ENCODE peak calls at places on chromosomes 16 and 17, in ten cellular contexts. D is GM12891, S is sigmoid colon, Z is spleen, E is HCT116, P is IMR-90, R is lower leg skin, N is right lobe of liver, C is NB4, I is esophagus squamous epithelium. J is an unnamed sample.

GRCh38 chr17:56934280-56934679 is 20.4 kb upstream of the TRIM25 start:
- DNase-seq in D (no peak), S (no peak), Z (no peak), E (no peak), P (no peak), R (no peak), N (no peak), C (no peak), I (no peak), J (no peak)

GRCh38 chr16:24539850-24540484 is 601 bp downstream of the RBBP6 start:
- DNase-seq in D (peak; percentile 25), S (peak; percentile 84), Z (peak; percentile 95), E (no peak), P (peak; percentile 19), R (no peak), N (peak; percentile 71), C (no peak), I (no peak), J (no peak)

GRCh38 chr16:27515874-27516353 is 33.8 kb downstream of the GTF3C1 start:
- DNase-seq in D (peak; percentile 54), S (no peak), Z (peak; percentile 36), E (peak; percentile 6), P (no peak), R (no peak), N (no peak), C (peak; percentile 24), I (no peak), J (peak; percentile 59)

GRCh38 chr16:56237451-56237930 is 46.2 kb downstream of the GNAO1 start:
- DNase-seq in D (no peak), S (no peak), Z (no peak), E (no peak), P (no peak), R (no peak), N (no peak), C (no peak), I (no peak), J (no peak)

GRCh38 chr16:35753559-35754390 is 2294.4 kb downstream of the TP53TG3F start:
- DNase-seq in D (no peak), S (no peak), Z (peak; percentile 65), E (no peak), P (no peak), R (no peak), N (no peak), C (no peak), I (no peak), J (no peak)

GRCh38 chr17:65115721-65116312 is 21.4 kb upstream of the RGS9 start:
- DNase-seq in D (no peak), S (no peak), Z (no peak), E (no peak), P (no peak), R (no peak), N (no peak), C (no peak), I (no peak), J (no peak)

GRCh38 chr17:32111141-32111771 is 31.0 kb upstream of the RHOT1 start:
- DNase-seq in D (no peak), S (peak; percentile 82), Z (no peak), E (no peak), P (peak; percentile 68), R (peak; percentile 46), N (peak; percentile 31), C (peak; percentile 66), I (no peak), J (no peak)

GRCh38 chr16:68396481-68396880 is 51.8 kb downstream of the SMPD3 start:
- DNase-seq in D (no peak), S (no peak), Z (peak; percentile 51), E (peak; percentile 44), P (peak; percentile 58), R (no peak), N (peak; percentile 55), C (peak; percentile 54), I (no peak), J (no peak)

GRCh38 chr16:55302635-55303034 is 21.4 kb upstream of the IRX6 start:
- DNase-seq in D (no peak), S (no peak), Z (no peak), E (no peak), P (no peak), R (no peak), N (no peak), C (no peak), I (no peak), J (no peak)

GRCh38 chr16:57483725-57484514 is 2.4 kb downstream of the DOK4 start:
- DNase-seq in D (no peak), S (no peak), Z (peak; percentile 71), E (no peak), P (no peak), R (no peak), N (no peak), C (no peak), I (no peak), J (no peak)

GRCh38 chr17:45231481-45232116 is 9.9 kb downstream of the FMNL1 start:
- DNase-seq in D (no peak), S (peak; percentile 66), Z (peak; percentile 85), E (no peak), P (no peak), R (no peak), N (no peak), C (no peak), I (no peak), J (no peak)

DNA sequence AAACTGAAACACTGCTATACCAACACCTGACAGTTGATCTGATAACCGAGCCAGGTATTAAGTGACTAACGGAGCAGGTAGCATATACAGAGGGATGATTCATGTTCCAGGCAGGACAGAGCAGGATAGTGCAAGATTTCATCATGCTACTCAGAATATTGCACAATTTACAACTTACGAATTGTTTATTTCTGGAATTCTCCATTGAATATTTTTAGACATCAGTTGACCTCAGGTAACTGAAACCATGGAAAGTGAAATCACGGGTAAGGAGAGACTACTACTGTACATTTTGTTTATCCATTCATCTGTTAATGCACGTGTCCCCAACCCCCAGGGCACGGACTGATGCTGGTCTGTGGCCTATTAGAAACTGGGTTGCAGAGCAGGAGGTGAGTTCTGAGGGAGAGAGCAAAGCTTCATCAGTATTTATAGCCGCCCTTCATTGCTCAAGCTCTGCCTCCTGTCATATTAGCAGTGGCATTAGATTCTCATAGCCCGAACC is 14.5 kb upstream of the PPM1E start:
- DNase-seq in D (no peak), S (no peak), Z (no peak), E (peak; percentile 59), P (peak; percentile 81), R (peak; percentile 28), N (no peak), C (no peak), I (no peak), J (no peak)
- TF ChIP-seq POLR2A in D (no peak), S (no peak), Z (no peak), E (no peak), P (no peak), R (no peak), N (no peak), C (no peak), I (no peak), J (no peak)

GRCh38 chr16:1361685-1362360 is 10.1 kb downstream of the GNPTG start:
- DNase-seq in D (no peak), S (no peak), Z (peak; percentile 70), E (no peak), P (no peak), R (no peak), N (peak; percentile 18), C (no peak), I (no peak), J (no peak)

GRCh38 chr16:1356061-1356900 is 4.5 kb downstream of the GNPTG start:
- DNase-seq in D (no peak), S (no peak), Z (no peak), E (no peak), P (no peak), R (no peak), N (no peak), C (no peak), I (no peak), J (no peak)

GRCh38 chr16:1355591-1355990 is 3.9 kb downstream of the GNPTG start:
- DNase-seq in D (no peak), S (no peak), Z (no peak), E (no peak), P (no peak), R (no peak), N (no peak), C (no peak), I (no peak), J (no peak)

GRCh38 chr16:1354815-1355214 is 3.1 kb downstream of the GNPTG start:
- DNase-seq in D (no peak), S (no peak), Z (no peak), E (no peak), P (no peak), R (no peak), N (no peak), C (no peak), I (no peak), J (no peak)

DNA sequence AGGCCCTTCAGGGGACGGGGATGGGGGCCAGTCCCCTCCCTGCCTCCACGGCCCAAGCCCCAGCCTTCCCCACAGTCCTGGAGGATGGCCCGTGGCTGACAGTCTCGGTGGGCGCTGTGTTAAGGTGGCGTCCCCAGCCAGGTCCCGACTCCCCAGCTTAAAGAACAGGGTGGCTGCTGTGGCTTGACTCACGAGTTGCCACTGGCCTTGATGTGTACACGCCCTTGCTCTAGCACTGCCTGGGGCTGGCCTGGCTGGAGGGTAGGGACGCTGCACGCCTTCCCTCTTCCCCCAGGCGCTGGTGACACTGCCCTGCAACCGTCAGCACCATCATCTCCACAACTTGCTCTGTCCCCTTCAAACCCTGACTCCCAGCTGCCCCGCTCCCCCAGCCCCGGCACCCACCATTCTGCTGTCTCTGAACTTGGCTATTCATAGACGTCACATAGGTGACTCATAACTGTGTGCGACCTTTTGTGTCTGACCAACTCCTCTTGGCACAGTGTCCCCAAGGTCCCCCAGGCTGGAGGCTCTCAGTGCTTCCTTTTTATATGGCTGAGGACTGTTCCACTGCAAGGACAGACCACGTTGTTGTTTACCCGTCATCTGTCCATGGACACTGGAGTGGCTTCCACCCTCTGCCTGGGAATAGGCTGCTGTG is 6.3 kb downstream of the GNPTG start:
- DNase-seq in D (no peak), S (no peak), Z (peak; percentile 69), E (peak; percentile 64), P (peak; percentile 28), R (no peak), N (no peak), C (no peak), I (no peak), J (no peak)
- TF ChIP-seq POLR2A in D (no peak), S (no peak), Z (no peak), E (no peak), P (no peak), R (no peak), N (no peak), C (no peak), I (no peak), J (no peak)

GRCh38 chr17:82161216-82161615 is 51.4 kb downstream of the CCDC57 start:
- DNase-seq in D (no peak), S (no peak), Z (no peak), E (no peak), P (no peak), R (no peak), N (no peak), C (no peak), I (no peak), J (no peak)
- TF ChIP-seq POLR2A in D (no peak), S (no peak), Z (no peak), E (no peak), P (no peak), R (no peak), N (no peak), C (no peak), I (no peak), J (no peak)

DNA sequence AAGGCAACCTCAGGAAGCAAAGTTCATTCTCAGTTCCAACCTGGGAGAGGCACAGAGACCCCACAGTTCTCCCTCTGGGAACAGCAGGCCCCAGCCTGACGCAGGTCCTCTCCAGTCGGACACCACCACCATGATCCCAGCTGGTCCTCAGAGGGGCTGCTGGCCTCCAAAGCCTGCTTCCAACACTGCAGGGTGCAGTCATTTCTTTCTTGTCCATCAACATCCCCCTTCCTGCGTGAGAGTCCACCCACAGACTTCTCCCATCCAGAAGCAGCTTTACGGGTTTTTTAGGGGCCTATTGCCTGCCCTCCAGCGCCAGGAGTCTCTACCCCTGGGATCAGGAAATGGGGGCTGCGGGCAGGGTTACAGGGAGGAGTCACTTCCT is 29.3 kb upstream of the TNRC6C start:
- DNase-seq in D (no peak), S (peak; percentile 20), Z (no peak), E (no peak), P (no peak), R (no peak), N (no peak), C (no peak), I (no peak), J (no peak)
- TF ChIP-seq POLR2A in D (no peak), S (no peak), Z (no peak), E (no peak), P (no peak), R (no peak), N (no peak), C (no peak), I (no peak), J (no peak)